ENCODE peak calls at places on chromosomes 6 and 20, in ten cellular contexts. F, G, H, N, S, W, D, A, T and Y are unnamed samples.
A peak's percentile ranks its signal among the peaks of the same experiment; 100 is the strongest.

GRCh38 chr6:129519750-129520149 is 190.2 kb downstream of the ARHGAP18 start:
- DNase-seq in F (no peak), A (no peak), T (no peak), S (no peak), G (no peak), D (no peak), W (no peak), H (no peak), N (no peak), Y (no peak)

GRCh38 chr6:135087803-135088202 is 33.2 kb upstream of the HBS1L start:
- DNase-seq in N (no peak), G (peak; percentile 66), W (peak; percentile 19), S (no peak), T (no peak), A (no peak), H (no peak), D (no peak), F (no peak), Y (no peak)

GRCh38 chr6:167324111-167324510 is 775 bp upstream of the TTLL2 start:
- DNase-seq in W (no peak), H (no peak), A (no peak), N (no peak), T (no peak), G (no peak), D (no peak), S (peak; percentile 46), F (no peak), Y (no peak)

GRCh38 chr20:62627901-62628612 is 14.2 kb upstream of the SLCO4A1 start:
- DNase-seq in H (peak; percentile 71), G (peak; percentile 88), D (peak; percentile 82), S (peak; percentile 12), N (no peak), A (no peak), F (peak; percentile 34), T (no peak), W (no peak), Y (no peak)

GRCh38 chr6:140912686-140913085 is 1220.0 kb upstream of the GJE1 start:
- DNase-seq in D (no peak), H (no peak), A (no peak), F (no peak), W (no peak), S (no peak), N (no peak), T (no peak), G (no peak), Y (no peak)

GRCh38 chr20:49794336-49795124 is 18.1 kb upstream of the SLC9A8 start:
- DNase-seq in A (peak; percentile 46), T (no peak), F (no peak), N (no peak), W (peak; percentile 21), G (no peak), S (no peak), D (no peak), H (peak; percentile 39), Y (peak; percentile 19)

GRCh38 chr6:157379656-157380457 is 1.1 kb upstream of the ZDHHC14 start:
- DNase-seq in G (peak; percentile 95), N (peak; percentile 93), S (peak; percentile 86), T (peak; percentile 93), A (peak; percentile 85), H (peak; percentile 85), W (peak; percentile 69), D (peak; percentile 76), F (peak; percentile 92), Y (peak; percentile 83)

GRCh38 chr6:99618649-99619408 is 12.2 kb downstream of the PRDM13 start:
- DNase-seq in D (no peak), T (no peak), S (no peak), F (no peak), H (no peak), A (no peak), W (no peak), N (no peak), G (no peak), Y (no peak)

GRCh38 chr6:109082178-109082577 is 12.5 kb downstream of the SESN1 start:
- DNase-seq in A (no peak), T (no peak), D (no peak), H (no peak), W (no peak), G (peak; percentile 69), F (no peak), S (peak; percentile 62), N (no peak), Y (no peak)

GRCh38 chr6:48426636-48427035 is 315.6 kb upstream of the PTCHD4 start:
- DNase-seq in D (peak; percentile 71), S (peak; percentile 78), G (no peak), H (no peak), W (no peak), A (no peak), N (no peak), F (peak; percentile 87), T (no peak), Y (no peak)

GRCh38 chr20:36128463-36129176 is 25.9 kb upstream of the EPB41L1 start:
- DNase-seq in S (peak; percentile 74), D (peak; percentile 93), H (no peak), W (no peak), T (no peak), A (peak; percentile 57), N (no peak), F (peak; percentile 61), G (no peak), Y (no peak)

GRCh38 chr6:163529605-163530004 is 115.1 kb downstream of the QKI start:
- DNase-seq in A (peak; percentile 73), S (peak; percentile 83), H (no peak), D (peak; percentile 67), N (no peak), G (no peak), W (no peak), F (peak; percentile 68), T (no peak), Y (peak; percentile 92)

GRCh38 chr6:37140145-37140544 is 29.8 kb upstream of the PIM1 start:
- DNase-seq in D (no peak), S (no peak), T (no peak), G (no peak), A (no peak), H (no peak), W (no peak), F (peak; percentile 47), N (no peak), Y (no peak)

GRCh38 chr6:34656378-34657036 is 40.1 kb downstream of the ILRUN start:
- DNase-seq in W (no peak), T (no peak), F (peak; percentile 54), A (no peak), N (no peak), D (peak; percentile 10), G (peak; percentile 93), H (peak; percentile 50), S (peak; percentile 51), Y (no peak)

GRCh38 chr6:85856235-85856634 is 213.5 kb upstream of the SYNCRIP start:
- DNase-seq in H (no peak), G (no peak), W (no peak), T (no peak), S (no peak), D (no peak), A (no peak), N (no peak), F (no peak), Y (no peak)

GRCh38 chr6:38599966-38600550 is 39.7 kb downstream of the BTBD9 start:
- DNase-seq in A (no peak), S (no peak), F (no peak), G (no peak), H (no peak), T (no peak), N (no peak), W (no peak), D (no peak), Y (no peak)

GRCh38 chr6:130547723-130548122 is 181.9 kb downstream of the TMEM200A start:
- DNase-seq in D (no peak), G (no peak), T (no peak), N (no peak), F (no peak), A (no peak), H (no peak), S (no peak), W (no peak), Y (no peak)

GRCh38 chr6:5878792-5879191 is 127.9 kb downstream of the NRN1 start:
- DNase-seq in H (no peak), D (no peak), S (no peak), A (no peak), F (no peak), T (no peak), W (no peak), N (no peak), G (no peak), Y (no peak)

GRCh38 chr20:34549291-34549928 is 9.1 kb upstream of the MAP1LC3A start:
- DNase-seq in H (no peak), N (no peak), F (peak; percentile 39), T (no peak), D (peak; percentile 51), S (no peak), W (no peak), A (peak; percentile 61), G (peak; percentile 51), Y (peak; percentile 68)

GRCh38 chr6:26118999-26119398 is 31.8 kb downstream of the HFE start:
- DNase-seq in S (no peak), T (no peak), G (peak; percentile 26), W (no peak), D (no peak), A (no peak), H (no peak), N (no peak), F (peak; percentile 89), Y (no peak)

GRCh38 chr6:113901482-113901881 is 44.3 kb downstream of the MARCKS start:
- DNase-seq in H (no peak), S (peak; percentile 64), T (no peak), A (no peak), D (no peak), G (no peak), F (peak; percentile 32), W (no peak), N (no peak), Y (no peak)